ENCODE peak calls at places on chromosomes 2 and 18, in nine cellular contexts. B is HTR-8/SVneo; Q is astrocyte of the hippocampus; U is T-helper 22 cell; P is left colon; N is cardiac septum; G is activated CD4-positive, alpha-beta T cell treated with anti-CD3 and anti-CD28 coated beads, Interleukin-2, amount 10 ng/mL, durations not matched to agents 24 days and 14 days; R is stromal cell of bone marrow; I is frontal cortex. L is an unnamed sample.

GRCh38 chr2:124778076-124778475 is 753.0 kb downstream of the CNTNAP5 start:
- DNase-seq in P (no peak), I (no peak), R (no peak), N (no peak), Q (no peak), U (no peak), G (no peak), B (no peak), L (no peak)

GRCh38 chr2:201907128-201907886 is 101.0 kb downstream of the CDK15 start:
- DNase-seq in G (no peak), I (no peak), U (no peak), P (no peak), B (no peak), R (no peak), Q (peak; percentile 77), N (no peak), L (no peak)

GRCh38 chr2:135525786-135526185 is 5.2 kb downstream of the ZRANB3 start:
- DNase-seq in Q (no peak), R (no peak), P (no peak), G (no peak), N (no peak), U (no peak), I (no peak), B (no peak), L (no peak)

GRCh38 chr2:14427982-14428567 is 204.4 kb upstream of the LRATD1 start:
- DNase-seq in R (peak; percentile 89), U (no peak), I (no peak), G (no peak), P (peak; percentile 25), Q (peak; percentile 90), N (no peak), B (no peak), L (no peak)

GRCh38 chr18:79386547-79386946 is 9.2 kb upstream of the NFATC1 start:
- DNase-seq in R (no peak), P (no peak), G (no peak), B (no peak), N (peak; percentile 58), Q (no peak), U (no peak), I (no peak), L (no peak)

GRCh38 chr2:232230557-232230956 is 148.0 kb upstream of the ALPP start:
- DNase-seq in G (peak; percentile 62), I (no peak), R (no peak), N (no peak), Q (no peak), U (no peak), P (peak; percentile 34), B (no peak), L (no peak)

GRCh38 chr2:215619022-215619958 is 183.4 kb upstream of the FN1 start:
- DNase-seq in U (no peak), P (no peak), G (no peak), N (no peak), Q (peak; percentile 61), B (peak; percentile 63), R (no peak), I (no peak), L (peak; percentile 89)

GRCh38 chr2:10256031-10256524 is 46.6 kb upstream of the HPCAL1 start:
- DNase-seq in B (no peak), I (no peak), Q (no peak), N (peak; percentile 24), U (no peak), P (peak; percentile 2), G (no peak), R (no peak), L (peak; percentile 35)

GRCh38 chr2:151760139-151760650 is 25.9 kb upstream of the NEB start:
- DNase-seq in N (no peak), G (no peak), I (no peak), Q (peak; percentile 49), P (no peak), U (no peak), R (no peak), B (no peak), L (no peak)

GRCh38 chr2:158894078-158894477 is 74.4 kb upstream of the TANC1 start:
- DNase-seq in U (no peak), N (no peak), Q (peak; percentile 88), R (no peak), P (no peak), I (no peak), B (peak; percentile 46), G (no peak), L (no peak)

GRCh38 chr2:216274194-216274593 is 98.1 kb downstream of the MARCHF4 start:
- DNase-seq in I (peak; percentile 26), G (no peak), U (no peak), Q (peak; percentile 18), P (no peak), R (peak; percentile 80), N (no peak), B (no peak), L (peak; percentile 87)

GRCh38 chr2:21326152-21326551 is 202.4 kb downstream of the TDRD15 start:
- DNase-seq in Q (no peak), U (no peak), P (no peak), B (no peak), N (no peak), I (no peak), R (no peak), G (no peak), L (no peak)

GRCh38 chr18:80033181-80034067 is 810 bp upstream of the RBFA start:
- DNase-seq in I (no peak), U (no peak), N (no peak), Q (no peak), R (peak; percentile 73), B (peak; percentile 68), G (peak; percentile 94), P (peak; percentile 89), L (no peak)

GRCh38 chr2:12861344-12861942 is 144.7 kb downstream of the TRIB2 start:
- DNase-seq in U (no peak), R (peak; percentile 64), Q (no peak), P (no peak), B (no peak), G (peak; percentile 79), N (no peak), I (no peak), L (no peak)

GRCh38 chr2:219490186-219490585 is 8.5 kb upstream of the GMPPA start:
- DNase-seq in Q (no peak), G (no peak), N (no peak), R (no peak), P (no peak), I (no peak), B (no peak), U (no peak), L (no peak)

GRCh38 chr2:70753978-70754377 is 14.0 kb downstream of the ADD2 start:
- DNase-seq in N (no peak), Q (no peak), G (no peak), B (no peak), P (no peak), U (no peak), R (no peak), I (no peak), L (no peak)

GRCh38 chr2:229689307-229689839 is 25.0 kb downstream of the DNER start:
- DNase-seq in I (no peak), Q (no peak), B (no peak), P (no peak), R (no peak), N (no peak), U (no peak), G (no peak), L (no peak)

GRCh38 chr2:226117506-226118065 is 682.0 kb downstream of the IRS1 start:
- DNase-seq in Q (no peak), G (no peak), U (no peak), N (no peak), R (no peak), B (no peak), I (no peak), P (no peak), L (no peak)

GRCh38 chr2:53969285-53970094 is 1.3 kb downstream of the PSME4 start:
- DNase-seq in N (no peak), B (peak; percentile 68), U (no peak), Q (peak; percentile 57), R (peak; percentile 78), G (peak; percentile 66), P (no peak), I (peak; percentile 37), L (peak; percentile 63)

GRCh38 chr18:62325806-62326645 is 916 bp downstream of the TNFRSF11A start:
- DNase-seq in Q (peak; percentile 52), P (peak; percentile 48), B (no peak), I (peak; percentile 20), R (no peak), U (no peak), N (no peak), G (peak; percentile 82), L (peak; percentile 88)

GRCh38 chr2:156982615-156983014 is 274.9 kb upstream of the GALNT5 start:
- DNase-seq in G (no peak), R (peak; percentile 25), Q (no peak), B (no peak), P (no peak), I (no peak), N (no peak), U (no peak), L (no peak)

GRCh38 chr2:240922234-240922981 is 16.3 kb downstream of the CROCC2 start:
- DNase-seq in Q (no peak), R (no peak), I (no peak), G (no peak), N (peak; percentile 70), U (no peak), B (no peak), P (no peak), L (peak; percentile 74)

GRCh38 chr2:155633060-155633839 is 699.3 kb downstream of the NR4A2 start:
- DNase-seq in G (no peak), P (no peak), N (no peak), Q (peak; percentile 13), U (no peak), R (no peak), B (no peak), I (no peak), L (no peak)

GRCh38 chr2:149064365-149064841 is 25.9 kb downstream of the LYPD6B start:
- DNase-seq in B (no peak), G (no peak), N (no peak), Q (no peak), P (peak; percentile 25), I (no peak), U (no peak), R (no peak), L (no peak)

GRCh38 chr2:193776988-193777387 is 1582.3 kb upstream of the TMEFF2 start:
- DNase-seq in B (no peak), P (no peak), I (no peak), U (no peak), R (no peak), Q (no peak), N (no peak), G (no peak), L (no peak)

GRCh38 chr2:99898649-99899048 is 243.7 kb downstream of the AFF3 start:
- DNase-seq in R (no peak), B (no peak), I (no peak), U (no peak), G (no peak), P (no peak), Q (no peak), N (no peak), L (no peak)

GRCh38 chr2:146388757-146389156 is 1456.1 kb upstream of the ACVR2A start:
- DNase-seq in G (no peak), N (no peak), B (no peak), Q (peak; percentile 88), I (no peak), R (peak; percentile 55), U (no peak), P (no peak), L (peak; percentile 83)

GRCh38 chr2:130729311-130730299 is 735 bp downstream of the GPR148 start:
- DNase-seq in G (peak; percentile 56), B (no peak), U (no peak), N (no peak), P (no peak), Q (no peak), I (no peak), R (no peak), L (no peak)

GRCh38 chr2:99811544-99811943 is 321.7 kb upstream of the REV1 start:
- DNase-seq in G (no peak), N (no peak), P (no peak), U (no peak), Q (peak; percentile 86), R (no peak), B (peak; percentile 24), I (no peak), L (peak; percentile 59)

GRCh38 chr2:62291517-62292137 is 95.7 kb downstream of the B3GNT2 start:
- DNase-seq in Q (no peak), N (no peak), G (no peak), I (no peak), B (no peak), U (no peak), R (no peak), P (no peak), L (no peak)

GRCh38 chr2:214185546-214185945 is 225.3 kb upstream of the VWC2L start:
- DNase-seq in U (no peak), R (no peak), P (no peak), G (no peak), I (no peak), Q (no peak), N (no peak), B (no peak), L (no peak)